ENCODE peak calls at places on chromosomes 7 and 10, in nine cellular contexts. X is ACHN; Q is fibroblast of lung; P is HS-5; H is LHCN-M2; E is GM12891; V is endothelial cell; C is cardiac muscle cell; W is activated CD4-positive, alpha-beta memory T cell treated with anti-CD3 and anti-CD28 coated beads, Interleukin-2, amount 10 ng/mL, durations not matched to agents 7 days and 5 days. J is an unnamed sample.

GRCh38 chr10:18087398-18087797 is 52.8 kb upstream of the CACNB2 start:
- DNase-seq in X (no peak), Q (peak; percentile 48), P (no peak), H (no peak), E (no peak), V (no peak), C (no peak), W (no peak), J (no peak)

GRCh38 chr7:97075928-97076327 is 41.6 kb upstream of the SDHAF3 start:
- DNase-seq in X (no peak), Q (no peak), P (no peak), H (no peak), E (no peak), V (no peak), C (no peak), W (no peak), J (no peak)

GRCh38 chr7:25847331-25848070 is 304.5 kb upstream of the NFE2L3 start:
- DNase-seq in X (peak; percentile 92), Q (peak; percentile 74), P (no peak), H (peak; percentile 79), E (no peak), V (no peak), C (no peak), W (no peak), J (no peak)

GRCh38 chr10:24483701-24484100 is 240.0 kb downstream of the ARHGAP21 start:
- DNase-seq in X (peak; percentile 50), Q (peak; percentile 70), P (no peak), H (peak; percentile 64), E (no peak), V (no peak), C (no peak), W (peak; percentile 53), J (peak; percentile 30)

GRCh38 chr10:133379801-133380666 is 972 bp downstream of the PAOX start:
- DNase-seq in X (no peak), Q (no peak), P (no peak), H (no peak), E (no peak), V (no peak), C (no peak), W (no peak), J (no peak)

GRCh38 chr10:89327803-89328441 is at the start of gene IFIT3:
- DNase-seq in X (peak; percentile 89), Q (peak; percentile 97), P (peak; percentile 86), H (peak; percentile 93), E (no peak), V (peak; percentile 60), C (peak; percentile 57), W (peak; percentile 32), J (no peak)

GRCh38 chr7:48872548-48872947 is 51.8 kb upstream of the CDC14C start:
- DNase-seq in X (no peak), Q (no peak), P (no peak), H (no peak), E (no peak), V (no peak), C (peak; percentile 65), W (no peak), J (no peak)

GRCh38 chr10:43258922-43259247 is 8.0 kb downstream of the RASGEF1A start:
- DNase-seq in X (no peak), Q (no peak), P (no peak), H (no peak), E (no peak), V (no peak), C (no peak), W (no peak), J (no peak)

GRCh38 chr7:156156734-156157408 is 344.6 kb upstream of the SHH start:
- DNase-seq in X (peak; percentile 57), Q (peak; percentile 53), P (no peak), H (peak; percentile 4), E (no peak), V (peak; percentile 42), C (no peak), W (peak; percentile 12), J (peak; percentile 19)

GRCh38 chr10:92689663-92690210 is at the start of gene HHEX:
- DNase-seq in X (peak; percentile 89), Q (peak; percentile 76), P (no peak), H (no peak), E (peak; percentile 57), V (peak; percentile 70), C (peak; percentile 52), W (peak; percentile 34), J (peak; percentile 65)

GRCh38 chr7:16765436-16765859 is 11.9 kb downstream of the TSPAN13 start:
- DNase-seq in X (no peak), Q (no peak), P (no peak), H (no peak), E (no peak), V (no peak), C (no peak), W (no peak), J (no peak)

GRCh38 chr7:156778668-156779067 is 114.3 kb downstream of the LMBR1 start:
- DNase-seq in X (no peak), Q (no peak), P (no peak), H (no peak), E (no peak), V (no peak), C (no peak), W (no peak), J (no peak)

GRCh38 chr10:70985824-70986336 is 97.5 kb upstream of the PCBD1 start:
- DNase-seq in X (no peak), Q (peak; percentile 10), P (no peak), H (no peak), E (no peak), V (no peak), C (no peak), W (peak; percentile 28), J (peak; percentile 70)

GRCh38 chr10:114359041-114359952 is 45.0 kb downstream of the AFAP1L2 start:
- DNase-seq in X (peak; percentile 35), Q (peak; percentile 61), P (no peak), H (peak; percentile 75), E (no peak), V (no peak), C (no peak), W (no peak), J (no peak)

GRCh38 chr10:96998329-96998888 is 166.3 kb downstream of the LCOR start:
- DNase-seq in X (peak; percentile 42), Q (peak; percentile 93), P (no peak), H (peak; percentile 20), E (no peak), V (no peak), C (peak; percentile 35), W (peak; percentile 9), J (no peak)

GRCh38 chr7:112036071-112036470 is 170.1 kb downstream of the DOCK4 start:
- DNase-seq in X (no peak), Q (no peak), P (no peak), H (peak; percentile 4), E (no peak), V (no peak), C (no peak), W (no peak), J (no peak)

GRCh38 chr10:16611037-16611436 is 89.4 kb upstream of the C1QL3 start:
- DNase-seq in X (no peak), Q (peak; percentile 10), P (no peak), H (no peak), E (no peak), V (no peak), C (no peak), W (no peak), J (no peak)

GRCh38 chr7:141558544-141559183 is 7.5 kb downstream of the AGK start:
- DNase-seq in X (no peak), Q (peak; percentile 77), P (no peak), H (peak; percentile 93), E (no peak), V (no peak), C (no peak), W (peak; percentile 21), J (no peak)

GRCh38 chr7:151631149-151631967 is 111.7 kb upstream of the RHEB start:
- DNase-seq in X (peak; percentile 56), Q (peak; percentile 39), P (no peak), H (peak; percentile 50), E (no peak), V (no peak), C (peak; percentile 56), W (no peak), J (peak; percentile 33)

GRCh38 chr10:18238875-18239485 is 98.8 kb downstream of the CACNB2 start:
- DNase-seq in X (peak; percentile 26), Q (peak; percentile 52), P (no peak), H (peak; percentile 37), E (no peak), V (no peak), C (peak; percentile 52), W (no peak), J (no peak)

GRCh38 chr7:19621740-19622139 is 87.1 kb downstream of the POLR1F start:
- DNase-seq in X (peak; percentile 8), Q (no peak), P (peak; percentile 24), H (peak; percentile 94), E (no peak), V (no peak), C (no peak), W (no peak), J (no peak)

GRCh38 chr7:95881597-95881996 is 109.2 kb downstream of the DYNC1I1 start:
- DNase-seq in X (no peak), Q (no peak), P (no peak), H (no peak), E (no peak), V (no peak), C (no peak), W (no peak), J (no peak)

GRCh38 chr7:50400114-50400513 is 50.0 kb downstream of the FIGNL1 start:
- DNase-seq in X (no peak), Q (no peak), P (no peak), H (no peak), E (no peak), V (no peak), C (no peak), W (no peak), J (no peak)

GRCh38 chr10:21304198-21304597 is 221.3 kb downstream of the SKIDA1 start:
- DNase-seq in X (no peak), Q (peak; percentile 53), P (no peak), H (no peak), E (no peak), V (no peak), C (no peak), W (no peak), J (no peak)

GRCh38 chr10:86139066-86139657 is 227.4 kb downstream of the GRID1 start:
- DNase-seq in X (peak; percentile 53), Q (no peak), P (no peak), H (no peak), E (no peak), V (peak; percentile 61), C (peak; percentile 54), W (peak; percentile 30), J (peak; percentile 63)

GRCh38 chr10:57218382-57218781 is 857.3 kb upstream of the ZWINT start:
- DNase-seq in X (no peak), Q (no peak), P (no peak), H (no peak), E (no peak), V (no peak), C (no peak), W (no peak), J (no peak)

GRCh38 chr7:112939589-112940313 is 146.9 kb downstream of the GPR85 start:
- DNase-seq in X (peak; percentile 100), Q (peak; percentile 99), P (peak; percentile 90), H (peak; percentile 100), E (peak; percentile 81), V (peak; percentile 98), C (peak; percentile 99), W (peak; percentile 99), J (peak; percentile 100)

GRCh38 chr10:131876021-131876420 is 24.8 kb upstream of the PPP2R2D start:
- DNase-seq in X (no peak), Q (no peak), P (no peak), H (no peak), E (no peak), V (no peak), C (no peak), W (no peak), J (no peak)

GRCh38 chr7:134088199-134088598 is 38.9 kb upstream of the LRGUK start:
- DNase-seq in X (no peak), Q (no peak), P (no peak), H (no peak), E (no peak), V (no peak), C (no peak), W (no peak), J (no peak)

GRCh38 chr7:36638140-36638539 is 86.2 kb downstream of the AOAH start:
- DNase-seq in X (no peak), Q (no peak), P (no peak), H (no peak), E (no peak), V (no peak), C (no peak), W (no peak), J (peak; percentile 54)

GRCh38 chr7:129169171-129169643 is 19.2 kb upstream of the SMO start:
- DNase-seq in X (no peak), Q (peak; percentile 53), P (no peak), H (no peak), E (peak; percentile 52), V (peak; percentile 58), C (peak; percentile 48), W (peak; percentile 32), J (no peak)

J was measured in WERI-Rb-1.